ENCODE peak calls at places on chromosomes 3 and 15, in eight cellular contexts. U is tibial nerve, H is upper lobe of right lung, Q is HCT116, J is psoas muscle, O is tibial artery, N is astrocyte, M is IMR-90. S is an unnamed sample. For H3K4me1, the result is how much of the 10 kb centered on the place peaks cover.

GRCh38 chr15:75104804-75105557 is 81.6 kb downstream of the PPCDC start:
- DNase-seq in U (no peak), H (no peak), Q (peak), J (no peak), O (no peak), N (peak), M (peak), S (no peak)

GRCh38 chr3:69819283-69819682 is 80.0 kb downstream of the MITF start:
- DNase-seq in U (no peak), H (no peak), Q (no peak), J (peak), O (no peak), N (no peak), M (no peak), S (peak)

GRCh38 chr15:30991301-30992072 is at the start of gene MTMR10:
- DNase-seq in U (peak), H (peak), Q (peak), J (peak), O (peak), N (peak), M (peak), S (peak)

GRCh38 chr15:60553163-60553562 is 74.2 kb upstream of the ICE2 start:
- DNase-seq in U (no peak), H (no peak), Q (no peak), J (no peak), O (no peak), N (no peak), M (no peak), S (no peak)

GRCh38 chr15:34726407-34727100 is 28.2 kb downstream of the GJD2 start:
- DNase-seq in U (no peak), H (no peak), Q (no peak), J (no peak), O (no peak), N (peak), M (peak), S (no peak)

GRCh38 chr3:15768421-15769255 is 29.1 kb downstream of the ANKRD28 start:
- DNase-seq in U (no peak), H (peak), Q (peak), J (peak), O (no peak), N (peak), M (peak), S (no peak)

GRCh38 chr3:19885468-19885867 is 48.5 kb downstream of the EFHB start:
- DNase-seq in U (no peak), H (no peak), Q (no peak), J (no peak), O (no peak), N (peak), M (peak), S (no peak)

GRCh38 chr3:89692601-89693000 is 585.2 kb downstream of the EPHA3 start:
- DNase-seq in U (no peak), H (no peak), Q (no peak), J (no peak), O (no peak), N (no peak), M (no peak), S (no peak)

GRCh38 chr3:88311826-88312225 is 162.1 kb downstream of the C3orf38 start:
- DNase-seq in U (no peak), H (no peak), Q (no peak), J (no peak), O (no peak), N (no peak), M (no peak), S (no peak)

GRCh38 chr3:44687898-44688297 is 24.6 kb upstream of the ZNF502 start:
- DNase-seq in U (no peak), H (no peak), Q (no peak), J (no peak), O (no peak), N (no peak), M (no peak), S (no peak)

GRCh38 chr3:129592362-129593150 is 13.9 kb downstream of the PLXND1 start:
- DNase-seq in U (peak), H (peak), Q (no peak), J (peak), O (peak), N (no peak), M (no peak), S (peak)

GRCh38 chr15:80455668-80456442 is 51.7 kb downstream of the ARNT2 start:
- DNase-seq in U (peak), H (no peak), Q (peak), J (no peak), O (no peak), N (peak), M (peak), S (peak)

GRCh38 chr3:186483611-186484340 is 60.4 kb downstream of the CRYGS start:
- DNase-seq in U (no peak), H (no peak), Q (no peak), J (no peak), O (no peak), N (peak), M (peak), S (no peak)

GRCh38 chr3:194306771-194307640 is 44.1 kb downstream of the CPN2 start:
- DNase-seq in U (no peak), H (peak), Q (no peak), J (no peak), O (peak), N (no peak), M (no peak), S (no peak)

GRCh38 chr3:177596822-177597271 is 399.6 kb upstream of the TBL1XR1 start:
- DNase-seq in U (no peak), H (no peak), Q (no peak), J (no peak), O (no peak), N (peak), M (no peak), S (no peak)

GRCh38 chr3:156389151-156389760 is 165.7 kb downstream of the SSR3 start:
- DNase-seq in U (no peak), H (no peak), Q (no peak), J (no peak), O (no peak), N (peak), M (no peak), S (peak)

GRCh38 chr15:33013827-33014445 is 180.6 kb downstream of the FMN1 start:
- DNase-seq in U (no peak), H (no peak), Q (peak), J (no peak), O (no peak), N (peak), M (peak), S (no peak)

GRCh38 chr3:126197854-126198584 is 17.6 kb upstream of the ALDH1L1 start:
- DNase-seq in U (peak), H (no peak), Q (peak), J (peak), O (peak), N (peak), M (peak), S (peak)

GRCh38 chr15:60101416-60101815 is 97.3 kb downstream of the FOXB1 start:
- DNase-seq in U (no peak), H (no peak), Q (no peak), J (no peak), O (no peak), N (no peak), M (no peak), S (no peak)

GRCh38 chr3:16378920-16379319 is 113.9 kb downstream of the OXNAD1 start:
- DNase-seq in U (no peak), H (no peak), Q (no peak), J (no peak), O (no peak), N (peak), M (peak), S (no peak)

GRCh38 chr15:29825205-29825604 is 2.9 kb upstream of the TJP1 start:
- DNase-seq in U (no peak), H (no peak), Q (no peak), J (no peak), O (no peak), N (peak), M (no peak), S (no peak)

GRCh38 chr15:64850778-64851502 is 9.2 kb downstream of the PLEKHO2 start:
- DNase-seq in U (no peak), H (no peak), Q (no peak), J (no peak), O (no peak), N (no peak), M (no peak), S (no peak)

GRCh38 chr15:83446904-83447708 is at the start of gene SH3GL3:
- DNase-seq in U (peak), H (peak), Q (peak), J (peak), O (peak), N (peak), M (peak), S (peak)

DNA sequence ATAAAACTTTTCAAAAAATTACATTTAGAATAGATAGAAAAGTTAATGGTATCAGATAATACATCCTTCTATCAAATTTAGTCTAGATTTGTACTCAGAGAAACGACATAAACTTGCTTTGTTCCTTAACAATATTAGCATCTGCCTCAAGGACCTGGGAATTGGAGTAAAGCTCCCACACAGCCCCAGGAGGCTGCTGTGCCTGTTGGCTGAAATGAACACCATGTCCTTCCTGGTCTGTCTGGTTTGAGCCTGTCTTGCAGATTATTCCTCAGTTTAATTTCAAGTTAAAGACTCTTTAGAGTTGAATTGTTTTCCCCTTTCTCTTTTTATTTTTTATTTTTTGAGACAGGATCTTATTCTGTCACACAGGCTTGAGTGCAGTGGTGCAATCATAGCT is 19.4 kb downstream of the GNB5 start:
- DNase-seq in U (no peak), H (no peak), Q (no peak), J (no peak), O (no peak), N (no peak), M (no peak), S (no peak)
- H3K4me1 ChIP-seq in U (under half), H (under half), Q (under half), J (under half), O (under half), N (under half), M (under half), S (under half)

DNA sequence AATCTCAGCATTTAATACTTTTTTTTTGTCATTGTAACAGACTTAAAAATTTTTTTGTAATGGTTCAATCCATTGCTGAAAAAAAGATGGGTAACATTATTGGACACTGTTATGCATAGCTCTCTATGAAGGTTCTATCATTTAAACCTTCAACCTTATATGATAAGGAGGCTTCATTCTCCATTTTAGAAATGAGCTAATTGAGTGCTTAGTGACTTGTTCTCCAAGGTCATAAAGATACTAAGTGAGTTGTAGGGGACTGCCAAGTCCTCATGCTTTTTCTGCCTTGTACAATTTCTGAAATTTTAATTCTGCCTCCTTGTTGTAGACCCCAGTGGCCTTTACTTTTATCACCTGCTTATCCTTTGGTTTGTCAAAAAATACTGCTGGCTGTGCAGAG is 56.7 kb downstream of the MGA start:
- DNase-seq in U (no peak), H (no peak), Q (no peak), J (no peak), O (no peak), N (no peak), M (no peak), S (no peak)
- H3K27ac ChIP-seq in U (no peak), H (no peak), Q (no peak), J (no peak), O (no peak), N (no peak), M (no peak), S (no peak)

GRCh38 chr3:111848778-111849177 is 10.3 kb upstream of the PHLDB2 start:
- DNase-seq in U (no peak), H (no peak), Q (no peak), J (no peak), O (no peak), N (no peak), M (no peak), S (no peak)

GRCh38 chr3:111852540-111852939 is 6.5 kb upstream of the PHLDB2 start:
- DNase-seq in U (no peak), H (no peak), Q (no peak), J (no peak), O (no peak), N (no peak), M (no peak), S (no peak)

GRCh38 chr3:111853071-111853470 is 6.0 kb upstream of the PHLDB2 start:
- DNase-seq in U (no peak), H (no peak), Q (no peak), J (no peak), O (no peak), N (no peak), M (no peak), S (no peak)

GRCh38 chr3:111850481-111850880 is 8.6 kb upstream of the PHLDB2 start:
- DNase-seq in U (no peak), H (no peak), Q (no peak), J (no peak), O (no peak), N (peak), M (peak), S (no peak)

DNA sequence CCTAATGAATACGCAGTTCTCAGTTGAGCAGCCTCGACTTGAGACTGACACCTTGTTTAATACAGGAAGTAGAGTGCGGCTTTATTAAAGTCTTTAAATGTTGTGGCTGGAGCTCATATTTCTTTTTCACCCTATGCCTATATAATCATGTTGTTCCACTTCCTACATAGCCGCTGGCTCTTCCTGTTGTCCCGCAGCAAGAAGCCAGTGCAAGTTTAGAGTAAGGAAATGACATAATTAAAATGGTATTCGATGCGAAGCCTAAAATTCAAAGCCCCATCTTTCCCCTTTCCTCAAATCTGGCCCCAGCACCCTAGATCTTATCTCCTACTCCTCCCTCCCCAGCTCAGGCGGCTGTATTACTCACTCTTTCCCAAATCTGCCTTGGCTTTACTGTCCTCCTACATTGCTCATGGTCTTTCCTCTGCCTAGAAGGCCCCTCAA is 7.5 kb upstream of the PHLDB2 start:
- DNase-seq in U (no peak), H (no peak), Q (peak), J (no peak), O (no peak), N (peak), M (peak), S (no peak)
- H3K4me3 ChIP-seq in U (no peak), H (no peak), Q (no peak), J (no peak), O (no peak), N (no peak), M (no peak), S (no peak)

GRCh38 chr3:121598564-121598963 is 5.4 kb downstream of the FBXO40 start:
- DNase-seq in U (no peak), H (no peak), Q (no peak), J (no peak), O (no peak), N (no peak), M (no peak), S (no peak)
- H3K4me1 ChIP-seq in U (under half), H (under half), Q (under half), J (under half), O (under half), N (under half), M (under half), S (under half)